ENCODE peak calls at places on chromosomes 11 and 22, in nine cellular contexts. P is tibial nerve, N is GM12878, B is K562, U is stomach, Q is suprapubic skin, X is H1, M is A549, K is transverse colon. L is an unnamed sample.

GRCh38 chr22:30392661-30393321 is 4.0 kb upstream of the SEC14L2 start:
- DNase-seq in P (no peak), N (no peak), B (no peak), U (peak), Q (no peak), X (no peak), M (no peak), K (no peak), L (no peak)

GRCh38 chr11:57476883-57477506 is 16.7 kb downstream of the RTN4RL2 start:
- DNase-seq in P (no peak), N (no peak), B (peak), U (peak), Q (no peak), X (peak), M (peak), K (peak), L (no peak)

GRCh38 chr11:132910016-132910760 is 622.1 kb downstream of the OPCML start:
- DNase-seq in P (no peak), N (no peak), B (no peak), U (no peak), Q (no peak), X (no peak), M (no peak), K (no peak), L (no peak)

GRCh38 chr11:76096552-76096951 is 109.8 kb downstream of the WNT11 start:
- DNase-seq in P (no peak), N (no peak), B (no peak), U (no peak), Q (no peak), X (no peak), M (no peak), K (no peak), L (no peak)

GRCh38 chr11:117096140-117096972 is 1.9 kb downstream of the SIK3 start:
- DNase-seq in P (no peak), N (peak), B (peak), U (no peak), Q (peak), X (peak), M (no peak), K (peak), L (no peak)

GRCh38 chr11:76701701-76702100 is 31.2 kb upstream of the LRRC32 start:
- DNase-seq in P (no peak), N (no peak), B (no peak), U (no peak), Q (no peak), X (no peak), M (no peak), K (no peak), L (no peak)

GRCh38 chr11:14503023-14503422 is 3.4 kb upstream of the COPB1 start:
- DNase-seq in P (no peak), N (no peak), B (no peak), U (no peak), Q (no peak), X (no peak), M (no peak), K (no peak), L (no peak)

GRCh38 chr11:79242616-79243015 is 198.2 kb downstream of the TENM4 start:
- DNase-seq in P (no peak), N (no peak), B (no peak), U (no peak), Q (no peak), X (no peak), M (no peak), K (no peak), L (no peak)

GRCh38 chr11:27700351-27701261 is at the start of gene BDNF:
- DNase-seq in P (no peak), N (no peak), B (no peak), U (no peak), Q (no peak), X (peak), M (peak), K (peak), L (no peak)

GRCh38 chr11:18769802-18770456 is 21.7 kb downstream of the PTPN5 start:
- DNase-seq in P (no peak), N (peak), B (no peak), U (no peak), Q (no peak), X (no peak), M (no peak), K (peak), L (no peak)

GRCh38 chr22:29689872-29690213 is 30.0 kb upstream of the CABP7 start:
- DNase-seq in P (peak), N (no peak), B (no peak), U (peak), Q (no peak), X (peak), M (no peak), K (peak), L (peak)

GRCh38 chr22:39663751-39664150 is 93.2 kb downstream of the CACNA1I start:
- DNase-seq in P (no peak), N (no peak), B (no peak), U (peak), Q (no peak), X (no peak), M (no peak), K (peak), L (no peak)

DNA sequence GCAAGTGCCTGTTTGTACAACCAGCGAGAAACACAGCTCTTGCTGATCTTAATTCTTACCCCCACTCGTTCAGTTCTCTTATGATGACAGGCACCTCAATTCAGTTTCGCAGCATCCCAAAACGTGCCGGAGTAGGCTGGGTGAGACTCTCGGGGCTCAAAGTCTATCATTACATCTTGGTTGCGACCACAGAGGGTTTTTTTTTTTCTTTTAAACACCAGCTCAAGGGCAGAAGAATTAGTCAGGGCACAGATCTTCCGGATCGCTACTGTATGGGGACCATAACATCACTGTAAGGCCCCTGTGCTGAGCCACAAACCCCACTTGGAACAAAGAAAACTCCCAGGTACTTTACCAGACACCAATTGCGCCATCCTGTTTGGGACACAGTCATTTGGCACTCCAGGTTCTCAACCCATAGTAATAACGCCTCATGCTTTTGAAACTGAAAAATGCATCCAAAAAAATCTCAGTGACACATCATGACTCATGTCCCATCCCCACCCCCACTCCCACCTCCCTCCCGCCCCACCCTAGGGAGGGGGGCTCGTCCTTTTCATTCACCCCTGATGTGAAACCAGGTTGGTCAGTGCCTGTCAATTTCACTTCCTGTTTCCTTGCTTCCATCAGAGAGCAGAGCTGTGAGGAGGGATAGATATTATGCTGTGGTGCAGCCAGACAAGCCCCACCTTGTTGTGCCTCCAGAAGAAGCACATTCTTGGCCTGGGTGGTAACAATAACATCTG is 41.0 kb upstream of the CD5 start:
- DNase-seq in P (no peak), N (peak), B (no peak), U (no peak), Q (no peak), X (no peak), M (no peak), K (no peak), L (no peak)
- TF ChIP-seq EP300 in P (no peak), N (peak), B (no peak), U (no peak), Q (no peak), X (no peak), M (no peak), K (no peak), L (no peak)

DNA sequence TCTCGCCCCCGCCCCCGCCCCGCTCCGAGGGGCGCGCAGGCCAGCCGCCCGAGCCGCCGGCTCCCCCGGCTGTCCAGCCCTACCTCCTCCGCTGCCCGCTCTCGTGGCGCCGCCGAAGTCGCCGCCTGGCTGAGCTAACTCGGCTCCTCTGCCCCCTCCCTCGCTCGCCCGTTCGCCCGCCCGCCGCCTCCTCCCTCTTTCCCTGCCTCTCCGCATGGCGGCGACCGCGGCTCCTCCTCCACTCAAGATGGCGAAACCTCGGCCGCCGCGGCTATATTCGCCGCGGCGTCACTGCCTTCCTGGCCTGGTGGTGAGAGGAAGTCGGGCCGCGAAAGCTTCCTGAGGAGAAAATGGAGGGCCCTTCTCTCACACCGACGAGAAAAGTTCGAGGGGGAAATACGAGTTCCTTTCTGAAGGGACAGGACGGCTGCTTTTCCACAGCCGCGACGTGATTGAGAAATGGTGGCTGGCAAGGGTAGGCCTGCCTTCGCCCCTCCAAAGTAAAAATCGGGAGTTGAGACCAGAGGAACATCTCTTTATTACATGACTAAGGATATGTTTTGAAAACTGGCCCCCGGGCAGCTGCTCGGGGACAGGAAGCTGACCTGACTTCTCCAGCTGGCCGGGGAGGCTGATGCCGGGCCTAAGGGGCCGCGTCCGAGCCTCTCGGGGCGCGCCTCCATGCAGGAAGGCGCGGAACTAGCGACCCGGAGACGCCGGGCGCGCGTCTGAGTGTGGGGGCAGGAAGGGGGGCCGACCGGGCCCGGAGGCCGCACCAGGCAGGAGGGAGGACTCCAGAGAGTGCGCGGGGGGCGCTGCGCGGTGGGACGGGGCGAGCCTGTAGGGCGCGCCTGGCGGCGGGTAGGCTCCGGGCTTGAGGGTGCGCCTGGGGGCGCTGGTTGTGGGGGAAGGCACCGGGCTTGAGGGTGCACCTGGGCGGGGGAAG is at the start of gene DDX6:
- DNase-seq in P (peak), N (peak), B (peak), U (peak), Q (peak), X (peak), M (peak), K (peak), L (peak)
- TF ChIP-seq EP300 in P (peak), N (no peak), B (no peak), U (no peak), Q (no peak), X (no peak), M (no peak), K (no peak), L (no peak)

DNA sequence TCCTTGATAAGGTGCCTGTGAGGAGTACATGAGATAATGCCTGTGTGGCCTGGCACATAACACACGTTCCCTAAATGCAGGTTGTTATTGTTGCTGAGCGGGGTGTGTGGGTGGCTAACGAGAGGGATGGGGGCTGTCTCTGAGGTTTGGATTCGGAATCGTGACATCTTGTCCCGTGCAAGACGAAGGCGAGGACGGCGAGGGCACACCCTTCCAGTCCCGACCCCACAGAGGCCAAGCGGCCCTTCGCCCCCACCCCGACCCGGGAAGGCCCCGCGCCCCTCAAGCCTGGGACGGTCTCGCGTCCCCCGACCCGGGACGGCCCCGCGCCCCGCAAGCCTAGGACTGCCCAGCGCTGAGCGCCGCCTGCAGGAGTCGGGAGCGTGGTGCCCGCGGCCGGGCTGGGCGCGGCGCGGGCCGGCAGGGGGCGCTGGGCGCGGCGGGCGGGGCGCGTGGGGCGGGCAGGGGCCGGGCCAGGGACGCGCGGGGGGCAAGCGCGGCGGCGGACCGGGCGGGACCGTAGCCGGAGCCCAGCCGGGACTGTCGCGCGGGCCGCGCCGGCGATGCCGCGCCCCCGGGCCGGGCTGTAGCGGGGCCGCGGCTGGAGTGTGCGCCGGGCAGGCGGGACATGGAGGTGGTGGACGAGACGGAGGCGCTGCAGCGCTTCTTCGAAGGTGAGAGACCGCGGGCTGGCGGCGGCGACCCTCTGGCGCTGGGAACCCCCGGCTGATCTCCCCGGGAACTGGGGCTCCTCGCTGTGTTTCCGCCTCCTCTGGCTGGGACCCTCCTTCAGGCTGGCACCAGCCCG is at the start of gene MYRF:
- DNase-seq in P (no peak), N (no peak), B (peak), U (peak), Q (no peak), X (peak), M (peak), K (peak), L (peak)
- TF ChIP-seq EP300 in P (no peak), N (no peak), B (no peak), U (no peak), Q (no peak), X (no peak), M (no peak), K (no peak), L (no peak)

GRCh38 chr11:125069008-125069407 is 5.9 kb downstream of the SLC37A2 start:
- DNase-seq in P (no peak), N (no peak), B (no peak), U (no peak), Q (no peak), X (no peak), M (no peak), K (no peak), L (no peak)
- TF ChIP-seq EP300 in P (no peak), N (no peak), B (peak), U (no peak), Q (no peak), X (no peak), M (no peak), K (no peak), L (no peak)

GRCh38 chr22:46299101-46299500 is 2.4 kb downstream of the GTSE1 start:
- DNase-seq in P (no peak), N (no peak), B (no peak), U (no peak), Q (no peak), X (no peak), M (no peak), K (no peak), L (no peak)

GRCh38 chr22:46308283-46308988 is 11.8 kb downstream of the GTSE1 start:
- DNase-seq in P (no peak), N (no peak), B (no peak), U (no peak), Q (no peak), X (no peak), M (no peak), K (no peak), L (no peak)

GRCh38 chr22:46300491-46300890 is 3.8 kb downstream of the GTSE1 start:
- DNase-seq in P (no peak), N (no peak), B (no peak), U (no peak), Q (no peak), X (no peak), M (no peak), K (no peak), L (no peak)

DNA sequence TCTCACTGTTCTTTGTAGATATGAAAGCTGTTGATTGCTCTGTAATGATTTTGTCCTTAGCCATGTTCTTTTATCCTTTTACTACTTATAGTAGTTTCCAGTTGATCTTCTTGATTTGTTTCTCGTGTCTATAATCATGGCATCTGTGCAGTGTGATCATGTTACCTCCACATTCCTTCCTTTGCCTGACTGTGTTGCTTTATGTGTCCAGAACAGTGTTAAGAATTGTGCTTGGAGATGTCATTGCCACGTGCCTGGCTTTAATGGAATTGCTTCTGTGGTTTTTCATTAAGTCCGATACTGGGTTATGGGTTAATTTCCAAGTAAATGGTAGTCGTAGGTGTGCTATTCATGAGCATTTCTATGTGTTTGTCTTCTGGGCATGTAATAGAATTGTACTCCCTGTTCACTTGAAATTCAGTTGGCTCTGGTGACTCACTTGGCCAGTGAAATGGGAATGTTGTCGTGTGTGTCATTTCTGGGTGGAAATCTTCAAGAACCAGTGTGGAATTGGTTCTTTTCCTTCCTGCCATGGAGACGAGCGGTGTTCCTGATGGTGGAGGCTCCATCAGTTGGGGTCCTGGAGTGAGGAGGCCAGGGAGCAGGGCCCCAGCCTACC is 6.8 kb downstream of the GTSE1 start:
- DNase-seq in P (no peak), N (no peak), B (no peak), U (no peak), Q (no peak), X (no peak), M (no peak), K (no peak), L (no peak)
- TF ChIP-seq EP300 in P (no peak), N (no peak), B (no peak), U (no peak), Q (no peak), X (no peak), M (no peak), K (no peak), L (no peak)

GRCh38 chr11:2525941-2526807 is 81.4 kb downstream of the KCNQ1 start:
- DNase-seq in P (no peak), N (no peak), B (no peak), U (peak), Q (peak), X (no peak), M (no peak), K (peak), L (peak)

GRCh38 chr11:2526808-2527381 is 82.1 kb downstream of the KCNQ1 start:
- DNase-seq in P (no peak), N (no peak), B (peak), U (peak), Q (peak), X (peak), M (no peak), K (peak), L (peak)

GRCh38 chr11:2523821-2524391 is 79.1 kb downstream of the KCNQ1 start:
- DNase-seq in P (no peak), N (no peak), B (no peak), U (peak), Q (peak), X (no peak), M (no peak), K (peak), L (peak)

GRCh38 chr11:2524446-2525165 is 79.8 kb downstream of the KCNQ1 start:
- DNase-seq in P (no peak), N (no peak), B (no peak), U (peak), Q (no peak), X (no peak), M (no peak), K (peak), L (peak)

GRCh38 chr11:2525166-2525861 is 80.5 kb downstream of the KCNQ1 start:
- DNase-seq in P (no peak), N (no peak), B (no peak), U (peak), Q (peak), X (no peak), M (no peak), K (peak), L (peak)
- TF ChIP-seq EP300 in P (no peak), N (no peak), B (no peak), U (no peak), Q (no peak), X (no peak), M (no peak), K (no peak), L (no peak)

DNA sequence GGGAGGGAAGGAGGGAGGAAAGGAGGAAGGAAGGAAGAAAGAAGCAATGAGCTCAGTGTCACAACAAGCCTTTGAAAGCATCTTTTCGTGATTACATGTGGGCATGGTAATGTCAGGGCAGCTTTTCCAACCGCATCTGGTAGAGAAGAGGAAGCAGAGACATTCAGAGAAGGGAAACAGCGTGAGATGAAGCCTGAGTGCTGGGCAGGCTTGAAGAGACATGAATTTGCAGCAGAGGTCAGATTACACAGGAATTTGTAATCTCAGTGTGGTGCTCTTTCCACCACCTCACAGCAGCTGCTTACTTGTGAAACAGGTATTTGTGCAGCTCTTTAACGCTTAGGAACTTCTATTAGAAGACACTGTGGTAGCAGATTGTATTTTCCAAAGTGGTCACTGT is 289.5 kb upstream of the C11orf87 start:
- DNase-seq in P (no peak), N (no peak), B (no peak), U (no peak), Q (no peak), X (no peak), M (no peak), K (no peak), L (no peak)
- TF ChIP-seq EP300 in P (no peak), N (no peak), B (no peak), U (no peak), Q (no peak), X (no peak), M (no peak), K (no peak), L (no peak)

GRCh38 chr11:10885703-10886363 is 28.0 kb upstream of the ZBED5 start:
- DNase-seq in P (no peak), N (no peak), B (no peak), U (no peak), Q (no peak), X (no peak), M (peak), K (no peak), L (no peak)
- TF ChIP-seq EP300 in P (no peak), N (no peak), B (no peak), U (no peak), Q (no peak), X (no peak), M (peak), K (no peak), L (no peak)

GRCh38 chr22:37241351-37242142 is 2.5 kb downstream of the RAC2 start:
- DNase-seq in P (no peak), N (no peak), B (no peak), U (peak), Q (no peak), X (no peak), M (no peak), K (peak), L (no peak)
- TF ChIP-seq EP300 in P (no peak), N (no peak), B (no peak), U (no peak), Q (no peak), X (no peak), M (no peak), K (no peak), L (no peak)